ENCODE peak calls at places on chromosome 10, in six cellular contexts. W is CD8-positive, alpha-beta memory T cell; U is MM.1S; G is prostate gland; S is Panc1; V is mammary epithelial cell. X is an unnamed sample.

GRCh38 chr10:123433539-123433938 is 232.6 kb upstream of the GPR26 start:
- DNase-seq in V (no peak), U (no peak), S (no peak), G (no peak), W (no peak), X (no peak)

GRCh38 chr10:70492786-70493659 is 14.5 kb downstream of the PALD1 start:
- DNase-seq in W (no peak), U (no peak), G (no peak), S (no peak), V (peak; percentile 41), X (no peak)

GRCh38 chr10:72545511-72545910 is 80.4 kb downstream of the MICU1 start:
- DNase-seq in V (no peak), S (no peak), G (no peak), U (no peak), W (no peak), X (no peak)

GRCh38 chr10:18097524-18097923 is 42.7 kb upstream of the CACNB2 start:
- DNase-seq in V (peak; percentile 1), S (no peak), U (no peak), W (no peak), G (no peak), X (no peak)

GRCh38 chr10:71547841-71548493 is 151.2 kb downstream of the CDH23 start:
- DNase-seq in U (no peak), V (no peak), S (no peak), G (no peak), W (no peak), X (no peak)

GRCh38 chr10:15484128-15484527 is 113.0 kb upstream of the FAM171A1 start:
- DNase-seq in W (no peak), V (no peak), S (no peak), G (no peak), U (no peak), X (no peak)

GRCh38 chr10:133325761-133326463 is 10.8 kb downstream of the CALY start:
- DNase-seq in U (no peak), V (no peak), W (no peak), S (no peak), G (no peak), X (no peak)

GRCh38 chr10:85927952-85928677 is 438.5 kb downstream of the GRID1 start:
- DNase-seq in V (no peak), G (no peak), S (no peak), U (no peak), W (no peak), X (no peak)

GRCh38 chr10:113927440-113927839 is 73.0 kb downstream of the NHLRC2 start:
- DNase-seq in W (no peak), G (no peak), U (no peak), V (no peak), S (no peak), X (no peak)

GRCh38 chr10:96935148-96935547 is 103.0 kb downstream of the LCOR start:
- DNase-seq in G (no peak), W (no peak), U (no peak), S (no peak), V (no peak), X (no peak)

GRCh38 chr10:127906548-127907377 is at the start of gene PTPRE:
- DNase-seq in W (peak; percentile 53), G (peak; percentile 48), V (peak; percentile 66), U (peak; percentile 71), S (no peak), X (peak; percentile 20)

GRCh38 chr10:95403690-95404459 is 113.1 kb upstream of the PDLIM1 start:
- DNase-seq in V (no peak), U (no peak), G (no peak), W (no peak), S (no peak), X (no peak)

DNA sequence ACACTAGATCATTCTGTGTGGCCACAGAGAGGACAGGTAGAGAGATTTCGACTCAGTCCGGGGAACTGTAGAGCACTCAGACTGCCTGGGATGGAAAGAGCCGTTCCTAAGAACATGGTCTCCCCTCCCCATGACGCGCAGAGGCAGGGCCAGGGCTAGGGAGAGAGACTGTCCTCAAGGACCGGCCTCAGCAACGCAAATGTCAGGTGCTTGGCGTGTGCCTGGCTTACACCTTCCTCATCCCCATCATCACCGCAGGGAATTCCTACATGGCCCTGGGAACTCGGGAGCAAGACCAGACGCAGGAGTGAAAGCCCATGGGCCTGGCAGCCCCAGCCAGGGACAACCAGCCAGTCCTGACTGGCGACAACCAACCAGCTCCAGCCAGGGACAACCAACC is 55.6 kb downstream of the PROSER2 start:
- DNase-seq in G (no peak), V (no peak), S (no peak), W (peak; percentile 19), U (no peak), X (no peak)
- H3K4me1 ChIP-seq in G (peaks cover 21% of the 10 kb centered on the region), V (peaks cover 58% of the 10 kb centered on the region), S (peaks cover 5% of the 10 kb centered on the region), W (peaks cover 19% of the 10 kb centered on the region), U (no peaks in the 10 kb centered on the region), X (peaks cover 10% of the 10 kb centered on the region)

GRCh38 chr10:87095241-87095945 is 387 bp downstream of the SHLD2 start:
- DNase-seq in U (peak; percentile 74), W (peak; percentile 88), G (peak; percentile 55), S (no peak), V (peak; percentile 86), X (no peak)

GRCh38 chr10:87092861-87093460 is 1.7 kb downstream of the GLUD1 start:
- DNase-seq in U (peak; percentile 82), S (no peak), G (peak; percentile 27), V (peak; percentile 41), W (no peak), X (no peak)

GRCh38 chr10:87094373-87095240 is at the start of the genes GLUD1 and SHLD2:
- DNase-seq in G (peak; percentile 95), U (peak; percentile 97), S (no peak), W (peak; percentile 91), V (peak; percentile 89), X (peak; percentile 73)

GRCh38 chr10:87092356-87092860 is 2.2 kb downstream of the GLUD1 start:
- DNase-seq in V (peak; percentile 31), U (no peak), W (no peak), S (no peak), G (peak; percentile 44), X (no peak)

DNA sequence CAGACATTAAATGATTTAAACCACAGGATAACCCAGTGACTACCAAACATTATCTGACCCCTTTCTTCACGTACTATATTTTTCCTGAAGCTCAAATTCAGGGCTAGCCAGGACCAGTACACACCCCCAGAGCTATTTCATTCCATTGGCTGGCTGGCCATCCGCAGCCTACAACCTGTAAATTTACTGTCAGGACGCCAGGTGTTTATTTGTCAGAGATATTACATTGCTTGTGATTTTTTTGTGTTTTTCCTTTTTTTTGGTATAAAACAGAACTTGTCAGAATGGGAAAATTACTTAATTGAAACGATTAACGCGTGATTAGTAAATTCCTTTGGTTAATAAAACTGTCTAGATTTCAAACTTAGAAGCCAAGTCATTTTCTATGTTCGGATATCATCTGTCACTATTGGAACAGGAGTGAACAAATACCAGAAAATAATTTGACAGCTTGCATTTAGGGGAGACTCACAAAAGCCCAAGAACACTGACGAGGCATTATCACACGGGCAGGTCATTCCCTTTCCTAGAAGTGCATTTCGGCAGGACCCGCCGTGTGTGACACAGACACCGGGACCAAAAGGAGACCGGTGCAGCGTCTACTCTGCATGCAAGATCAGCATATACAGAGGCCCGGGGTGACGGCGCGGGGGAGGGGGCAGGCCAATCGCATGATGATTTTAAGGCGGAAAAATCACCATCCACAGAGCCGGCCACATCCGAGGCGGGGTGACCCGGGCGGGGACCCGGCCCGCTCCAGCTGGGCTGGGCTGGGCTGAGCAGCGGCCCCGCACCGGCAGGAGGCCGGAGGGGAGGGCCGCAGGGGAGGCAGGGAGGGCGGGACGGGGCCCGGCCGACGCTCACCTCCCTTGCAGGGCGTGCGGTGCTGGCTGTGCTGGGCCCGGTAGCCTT is 926 bp downstream of the GLUD1 start:
- DNase-seq in U (peak; percentile 77), G (peak; percentile 59), S (no peak), V (peak; percentile 53), W (peak; percentile 82), X (no peak)
- H3K4me1 ChIP-seq in U (peaks cover 13% of the 10 kb centered on the region), G (no peaks in the 10 kb centered on the region), S (peaks cover 27% of the 10 kb centered on the region), V (peaks cover 15% of the 10 kb centered on the region), W (peaks cover 37% of the 10 kb centered on the region), X (no peaks in the 10 kb centered on the region)

GRCh38 chr10:4626919-4627318 is 199.1 kb upstream of the AKR1E2 start:
- DNase-seq in U (no peak), V (no peak), W (no peak), S (no peak), G (no peak), X (no peak)

GRCh38 chr10:4623200-4623599 is 202.8 kb upstream of the AKR1E2 start:
- DNase-seq in G (no peak), W (no peak), S (no peak), U (peak; percentile 30), V (no peak), X (no peak)

GRCh38 chr10:4622374-4622773 is 203.6 kb upstream of the AKR1E2 start:
- DNase-seq in G (no peak), U (no peak), V (no peak), S (no peak), W (no peak), X (no peak)

DNA sequence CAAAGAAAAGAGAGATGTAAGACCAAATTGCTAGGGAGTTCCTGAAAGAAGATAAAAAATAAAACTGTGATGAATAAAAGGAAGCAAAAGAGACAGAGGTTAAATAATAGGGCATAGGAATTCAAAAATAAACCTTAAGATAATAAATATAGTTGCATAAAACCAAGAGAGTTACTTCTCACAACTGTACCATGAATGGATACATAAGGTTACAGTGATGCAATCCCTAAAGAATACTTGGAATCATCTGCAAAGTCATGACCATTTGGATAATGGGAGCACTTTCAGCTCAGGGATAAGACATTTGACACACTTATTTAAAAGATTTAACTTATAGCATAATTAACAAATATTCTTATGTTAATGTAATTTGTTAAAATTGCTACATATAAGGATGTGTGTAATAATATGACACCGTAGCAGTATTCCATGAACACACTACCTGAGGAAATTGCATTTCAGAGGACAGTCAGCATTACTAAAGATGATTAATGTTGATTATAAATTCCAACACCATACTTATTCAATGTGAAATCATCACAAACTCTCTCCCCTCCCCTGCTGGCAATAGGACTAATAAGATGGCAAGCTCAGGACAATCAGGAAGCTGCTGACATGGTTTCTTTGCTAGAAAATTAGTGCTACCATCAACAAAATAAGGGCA is 202.1 kb upstream of the AKR1E2 start:
- DNase-seq in V (peak; percentile 30), W (no peak), S (no peak), G (no peak), U (no peak), X (no peak)
- H3K4me1 ChIP-seq in V (no peaks in the 10 kb centered on the region), W (no peaks in the 10 kb centered on the region), S (no peaks in the 10 kb centered on the region), G (no peaks in the 10 kb centered on the region), U (peaks cover 3% of the 10 kb centered on the region), X (no peaks in the 10 kb centered on the region)

GRCh38 chr10:517872-518475 is 171.5 kb downstream of the DIP2C start:
- DNase-seq in S (no peak), G (no peak), V (no peak), U (no peak), W (no peak), X (no peak)
- H3K4me1 ChIP-seq in S (peaks cover 3% of the 10 kb centered on the region), G (no peaks in the 10 kb centered on the region), V (no peaks in the 10 kb centered on the region), U (peaks cover 36% of the 10 kb centered on the region), W (no peaks in the 10 kb centered on the region), X (no peaks in the 10 kb centered on the region)

DNA sequence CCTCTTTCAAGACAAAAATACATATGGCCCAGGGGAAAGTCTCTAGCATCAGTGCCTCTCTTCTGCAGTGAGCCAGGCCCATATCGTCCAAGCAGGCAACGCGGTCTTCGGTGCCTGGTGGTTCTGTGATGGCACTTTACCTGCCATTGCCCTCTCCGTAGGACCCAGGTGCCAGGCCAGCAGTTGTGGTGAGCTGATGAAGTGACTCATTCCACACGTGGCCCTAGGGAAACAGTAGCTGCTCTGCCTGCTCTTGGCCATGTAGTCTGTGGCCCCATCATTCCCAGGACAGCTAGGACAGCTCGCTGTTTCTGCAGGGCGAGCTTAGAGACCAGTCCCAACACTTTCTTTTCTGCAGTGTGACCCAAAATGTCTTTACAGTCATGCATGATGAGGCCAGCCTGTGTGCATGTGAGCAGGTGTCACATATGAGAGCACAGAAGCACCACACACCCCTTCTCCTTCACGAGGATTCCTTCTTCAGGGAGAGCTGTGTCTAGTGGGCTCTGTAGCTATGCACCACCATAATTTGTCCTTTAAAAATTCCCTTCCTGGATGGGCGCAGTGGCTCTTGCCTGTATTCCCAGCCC is 39.0 kb downstream of the SVIL start:
- DNase-seq in G (no peak), U (no peak), V (peak; percentile 44), S (no peak), W (no peak), X (no peak)
- H3K4me1 ChIP-seq in G (peaks cover 7% of the 10 kb centered on the region), U (no peaks in the 10 kb centered on the region), V (peaks cover 28% of the 10 kb centered on the region), S (peaks cover 9% of the 10 kb centered on the region), W (no peaks in the 10 kb centered on the region), X (no peaks in the 10 kb centered on the region)

X was measured in iPS DF 6.9.